ENCODE peak calls at places on chromosomes 16 and 17, in six cellular contexts. R is H9, Y is heart right ventricle, I is transverse colon, D is tibial nerve, K is OCI-LY7. J is an unnamed sample.
A peak's percentile ranks its signal among the peaks of the same experiment; 100 is the strongest.

GRCh38 chr16:2471653-2472487 is 773 bp downstream of the NTN3 start:
- DNase-seq in R (no peak), Y (no peak), I (no peak), D (no peak), K (no peak), J (no peak)

GRCh38 chr16:31071861-31072260 is 2.2 kb downstream of the ZNF668 start:
- DNase-seq in R (no peak), Y (no peak), I (no peak), D (no peak), K (no peak), J (peak; percentile 19)

GRCh38 chr17:72699566-72699965 is 392.9 kb downstream of the SLC39A11 start:
- DNase-seq in R (no peak), Y (no peak), I (no peak), D (no peak), K (no peak), J (no peak)

GRCh38 chr16:48146710-48147109 is 9.1 kb downstream of the ABCC12 start:
- DNase-seq in R (no peak), Y (no peak), I (no peak), D (no peak), K (no peak), J (no peak)

GRCh38 chr17:45171338-45172231 is 9.9 kb downstream of the HEXIM2 start:
- DNase-seq in R (peak; percentile 79), Y (no peak), I (peak; percentile 55), D (no peak), K (no peak), J (peak; percentile 85)

GRCh38 chr16:21300309-21301167 is 22.4 kb upstream of the CRYM start:
- DNase-seq in R (peak; percentile 94), Y (peak; percentile 72), I (peak; percentile 97), D (peak; percentile 95), K (peak; percentile 87), J (peak; percentile 100)

GRCh38 chr16:20114356-20114755 is 40.7 kb upstream of the GPR139 start:
- DNase-seq in R (no peak), Y (no peak), I (peak; percentile 25), D (no peak), K (no peak), J (peak; percentile 33)

GRCh38 chr16:81238296-81239011 is at the start of gene BCO1:
- DNase-seq in R (peak; percentile 39), Y (no peak), I (peak; percentile 31), D (no peak), K (no peak), J (peak; percentile 91)

GRCh38 chr17:73840829-73841228 is 196.6 kb upstream of the SDK2 start:
- DNase-seq in R (no peak), Y (no peak), I (no peak), D (no peak), K (no peak), J (no peak)

GRCh38 chr17:50675627-50676026 is 32.1 kb downstream of the ANKRD40 start:
- DNase-seq in R (no peak), Y (no peak), I (peak; percentile 77), D (no peak), K (no peak), J (peak; percentile 87)

GRCh38 chr17:40319651-40320550 is 10.9 kb downstream of the RARA start:
- DNase-seq in R (peak; percentile 25), Y (peak; percentile 54), I (peak; percentile 75), D (peak; percentile 28), K (no peak), J (no peak)

GRCh38 chr17:28228986-28229729 is 89.8 kb upstream of the TMEM97 start:
- DNase-seq in R (no peak), Y (no peak), I (no peak), D (no peak), K (no peak), J (no peak)

GRCh38 chr17:36188891-36189306 is 7.7 kb downstream of the CCL3L1 start:
- DNase-seq in R (no peak), Y (no peak), I (peak; percentile 45), D (no peak), K (peak; percentile 43), J (peak; percentile 49)

GRCh38 chr17:2438823-2439222 is 38.0 kb upstream of the MNT start:
- DNase-seq in R (no peak), Y (no peak), I (no peak), D (no peak), K (no peak), J (no peak)

GRCh38 chr16:10453159-10453510 is 67.3 kb downstream of the ATF7IP2 start:
- DNase-seq in R (no peak), Y (no peak), I (no peak), D (no peak), K (no peak), J (no peak)

GRCh38 chr17:57421393-57421717 is 165.0 kb downstream of the MSI2 start:
- DNase-seq in R (no peak), Y (no peak), I (no peak), D (no peak), K (no peak), J (no peak)

GRCh38 chr17:57422574-57423164 is 166.3 kb downstream of the MSI2 start:
- DNase-seq in R (no peak), Y (no peak), I (no peak), D (no peak), K (no peak), J (no peak)

GRCh38 chr17:57420674-57421392 is 164.5 kb downstream of the MSI2 start:
- DNase-seq in R (no peak), Y (no peak), I (peak; percentile 59), D (no peak), K (no peak), J (peak; percentile 65)

GRCh38 chr17:57418463-57419246 is 162.3 kb downstream of the MSI2 start:
- DNase-seq in R (no peak), Y (no peak), I (no peak), D (no peak), K (no peak), J (no peak)

DNA sequence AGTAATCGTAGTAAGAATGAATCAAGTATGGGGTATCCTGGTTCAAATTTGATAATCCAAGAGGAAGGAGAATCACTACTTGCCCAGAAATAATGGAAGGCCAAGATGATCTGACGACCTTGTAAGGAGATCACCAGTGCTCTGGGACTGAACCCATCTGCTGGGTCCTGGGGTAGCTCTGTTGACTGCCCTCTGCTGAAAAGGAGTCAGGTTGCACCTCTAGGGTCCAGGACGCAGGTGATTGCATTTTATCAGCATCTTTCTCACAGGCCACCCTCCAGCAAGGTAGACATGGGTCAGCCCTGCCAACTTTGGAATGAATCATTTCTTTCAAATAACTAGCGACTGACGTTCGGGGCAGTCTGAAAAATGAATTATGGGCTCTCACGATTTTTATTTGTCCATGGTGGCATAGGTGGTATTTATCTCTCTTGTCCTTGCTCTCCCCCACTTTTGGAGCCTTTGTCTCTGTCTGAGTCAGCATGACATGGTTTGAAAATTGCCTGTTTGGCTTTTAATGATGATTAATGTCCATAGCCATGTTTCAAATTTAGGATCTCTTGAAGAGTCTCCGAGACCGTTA is 163.7 kb downstream of the MSI2 start:
- DNase-seq in R (no peak), Y (no peak), I (no peak), D (no peak), K (no peak), J (no peak)
- H3K4me1 ChIP-seq in R (peaks cover 1% of the 10 kb centered on the region), Y (peaks cover 14% of the 10 kb centered on the region), I (peaks cover 14% of the 10 kb centered on the region), D (no peaks in the 10 kb centered on the region), K (peaks cover 18% of the 10 kb centered on the region), J (no peaks in the 10 kb centered on the region)

DNA sequence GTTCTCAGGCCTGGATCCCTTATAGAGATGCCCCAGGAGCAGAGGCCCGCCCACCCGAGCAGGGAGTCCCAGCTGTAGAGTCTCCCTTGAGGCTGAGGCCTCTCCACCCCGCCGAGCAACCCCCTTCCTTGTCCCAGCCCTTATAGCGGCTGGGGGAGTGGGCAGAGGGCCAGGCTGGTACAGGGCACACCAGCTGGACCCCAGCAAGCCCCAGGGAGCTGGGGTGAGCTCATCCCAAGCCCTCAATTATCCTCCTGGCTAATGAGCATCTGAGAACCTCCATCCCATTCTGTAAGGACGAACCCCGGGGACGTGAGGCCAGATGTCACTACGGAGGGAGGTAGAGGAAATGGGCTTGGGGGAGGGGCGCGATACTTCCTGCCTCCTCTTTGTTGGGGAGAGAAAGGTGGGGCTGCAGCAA is 3.2 kb upstream of the SNN start:
- DNase-seq in R (peak; percentile 67), Y (no peak), I (no peak), D (no peak), K (peak; percentile 76), J (no peak)
- H3K4me1 ChIP-seq in R (peaks cover 6% of the 10 kb centered on the region), Y (peaks cover 12% of the 10 kb centered on the region), I (peaks cover 19% of the 10 kb centered on the region), D (peaks cover 5% of the 10 kb centered on the region), K (peaks cover 55% of the 10 kb centered on the region), J (no peaks in the 10 kb centered on the region)

DNA sequence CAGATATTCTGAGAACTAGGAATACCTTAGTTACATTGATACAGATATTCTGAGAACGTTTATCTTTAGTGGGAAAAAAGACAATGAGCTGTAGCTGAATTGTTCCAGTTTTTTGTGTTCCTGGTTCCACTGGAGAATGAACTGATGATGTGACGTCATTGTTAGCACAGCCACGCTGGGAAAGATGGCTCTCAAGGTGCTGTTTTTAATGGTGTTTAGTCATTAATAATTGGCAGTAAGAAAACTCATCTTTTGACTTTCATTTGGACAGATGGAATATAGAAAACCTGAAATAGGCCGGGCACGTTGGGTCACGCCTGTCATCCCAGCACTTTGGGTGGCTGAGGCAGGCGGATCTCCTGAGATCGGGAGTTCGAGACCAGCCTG is 10.4 kb downstream of the FOXK2 start:
- DNase-seq in R (no peak), Y (no peak), I (no peak), D (no peak), K (no peak), J (no peak)
- H3K4me1 ChIP-seq in R (peaks cover 2% of the 10 kb centered on the region), Y (peaks cover 59% of the 10 kb centered on the region), I (peaks cover 43% of the 10 kb centered on the region), D (peaks cover 36% of the 10 kb centered on the region), K (peaks cover 52% of the 10 kb centered on the region), J (peaks cover 2% of the 10 kb centered on the region)

GRCh38 chr17:19943026-19943425 is 34.6 kb downstream of the AKAP10 start:
- DNase-seq in R (peak; percentile 34), Y (no peak), I (no peak), D (no peak), K (no peak), J (no peak)
- H3K4me1 ChIP-seq in R (peaks cover 4% of the 10 kb centered on the region), Y (peaks cover 11% of the 10 kb centered on the region), I (peaks cover 13% of the 10 kb centered on the region), D (no peaks in the 10 kb centered on the region), K (peaks cover under 1% of the 10 kb centered on the region), J (no peaks in the 10 kb centered on the region)

DNA sequence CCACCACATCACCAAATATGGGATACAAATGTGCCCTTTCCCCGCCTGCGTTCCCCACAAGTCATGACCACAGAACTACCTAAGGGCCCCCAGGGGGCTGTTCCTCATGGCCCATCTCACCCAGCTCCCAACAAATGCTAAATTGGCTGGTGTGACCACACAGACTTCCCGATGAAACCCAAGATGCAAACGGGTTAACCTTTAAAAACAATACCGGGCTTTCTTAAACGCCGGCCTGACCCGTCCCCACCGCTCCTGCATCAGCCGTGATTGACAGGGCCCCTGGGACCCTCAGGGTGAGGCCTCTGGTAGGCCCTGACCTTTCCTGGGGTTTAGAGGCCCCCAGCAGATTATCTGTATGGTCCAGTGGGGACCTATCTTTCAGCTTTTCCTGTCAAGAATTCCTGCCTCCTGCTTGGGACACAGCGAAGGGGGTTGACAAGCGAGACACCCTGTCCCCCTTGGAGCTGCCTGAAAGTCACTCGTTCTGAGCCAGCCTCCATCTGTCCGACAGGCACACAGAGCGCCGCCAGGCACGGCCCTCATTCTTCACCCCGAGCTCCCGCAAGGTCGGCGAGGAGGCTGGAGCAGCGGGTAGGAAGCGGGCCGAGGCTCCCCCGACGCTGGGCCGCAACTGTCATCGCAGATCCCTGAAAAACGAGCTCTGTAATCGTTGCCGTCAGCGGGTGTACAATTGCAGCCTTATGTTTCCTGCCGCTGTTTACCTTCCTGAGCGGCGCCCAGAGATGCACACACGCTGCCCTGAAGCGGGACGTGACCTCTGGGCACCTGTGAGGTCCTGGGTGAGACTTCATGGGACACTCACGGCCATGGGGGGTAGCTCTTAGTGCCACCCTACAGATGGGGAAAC is 300.2 kb downstream of the FOXL1 start:
- DNase-seq in R (no peak), Y (no peak), I (no peak), D (no peak), K (no peak), J (no peak)
- H3K4me1 ChIP-seq in R (no peaks in the 10 kb centered on the region), Y (no peaks in the 10 kb centered on the region), I (no peaks in the 10 kb centered on the region), D (no peaks in the 10 kb centered on the region), K (no peaks in the 10 kb centered on the region), J (no peaks in the 10 kb centered on the region)

J was measured in small intestine.